ENCODE peak calls at places on chromosome 16, in eight cellular contexts. One of them, this sample, is unnamed.

GRCh38 chr16:27841061-27841801 is 222.3 kb downstream of the GSG1L start:
- DNase-seq in AG04450: no peak
- DNase-seq in nephron progenitor cell: no peak
- DNase-seq in lower leg skin: no peak
- DNase-seq in NB4: no peak
- DNase-seq in upper lobe of right lung: peak; percentile 51
- DNase-seq in cardiac fibroblast: no peak
- DNase-seq in WTC11: no peak
- DNase-seq in this sample: no peak

GRCh38 chr16:4651842-4652241 is 27.2 kb downstream of the MGRN1 start:
- DNase-seq in NB4: peak; percentile 96
- DNase-seq in upper lobe of right lung: no peak
- DNase-seq in cardiac fibroblast: no peak
- DNase-seq in WTC11: no peak
- DNase-seq in AG04450: no peak
- DNase-seq in lower leg skin: no peak
- DNase-seq in nephron progenitor cell: no peak
- DNase-seq in this sample: no peak

GRCh38 chr16:89256651-89257254 is 39.2 kb downstream of the ZNF778 start:
- DNase-seq in NB4: peak; percentile 62
- DNase-seq in AG04450: no peak
- DNase-seq in nephron progenitor cell: no peak
- DNase-seq in WTC11: peak; percentile 69
- DNase-seq in upper lobe of right lung: no peak
- DNase-seq in lower leg skin: no peak
- DNase-seq in cardiac fibroblast: peak; percentile 47
- DNase-seq in this sample: peak; percentile 86

GRCh38 chr16:12345349-12345748 is 368.8 kb downstream of the SNX29 start:
- DNase-seq in nephron progenitor cell: no peak
- DNase-seq in NB4: no peak
- DNase-seq in WTC11: no peak
- DNase-seq in upper lobe of right lung: no peak
- DNase-seq in lower leg skin: no peak
- DNase-seq in cardiac fibroblast: no peak
- DNase-seq in AG04450: no peak
- DNase-seq in this sample: no peak

GRCh38 chr16:27267037-27267677 is 1.4 kb downstream of the NSMCE1 start:
- DNase-seq in NB4: peak; percentile 42
- DNase-seq in AG04450: no peak
- DNase-seq in upper lobe of right lung: no peak
- DNase-seq in cardiac fibroblast: no peak
- DNase-seq in nephron progenitor cell: no peak
- DNase-seq in WTC11: no peak
- DNase-seq in lower leg skin: no peak
- DNase-seq in this sample: no peak

GRCh38 chr16:18984425-18985005 is 781 bp downstream of the TMC7 start:
- DNase-seq in NB4: no peak
- DNase-seq in AG04450: no peak
- DNase-seq in upper lobe of right lung: no peak
- DNase-seq in WTC11: no peak
- DNase-seq in nephron progenitor cell: no peak
- DNase-seq in cardiac fibroblast: peak; percentile 14
- DNase-seq in lower leg skin: no peak
- DNase-seq in this sample: no peak

GRCh38 chr16:27109666-27110523 is 43.2 kb downstream of the C16orf82 start:
- DNase-seq in nephron progenitor cell: peak; percentile 96
- DNase-seq in lower leg skin: peak; percentile 44
- DNase-seq in cardiac fibroblast: peak; percentile 67
- DNase-seq in upper lobe of right lung: peak; percentile 81
- DNase-seq in NB4: peak; percentile 64
- DNase-seq in WTC11: peak; percentile 93
- DNase-seq in AG04450: peak; percentile 18
- DNase-seq in this sample: peak; percentile 82

GRCh38 chr16:30407794-30408534 is 558 bp downstream of the ZNF771 start:
- DNase-seq in nephron progenitor cell: no peak
- DNase-seq in lower leg skin: no peak
- DNase-seq in AG04450: no peak
- DNase-seq in WTC11: no peak
- DNase-seq in NB4: peak; percentile 39
- DNase-seq in upper lobe of right lung: no peak
- DNase-seq in cardiac fibroblast: no peak
- DNase-seq in this sample: no peak

GRCh38 chr16:58099097-58099955 is 29.9 kb downstream of the CFAP20 start:
- DNase-seq in AG04450: no peak
- DNase-seq in NB4: no peak
- DNase-seq in lower leg skin: no peak
- DNase-seq in cardiac fibroblast: no peak
- DNase-seq in nephron progenitor cell: no peak
- DNase-seq in WTC11: no peak
- DNase-seq in upper lobe of right lung: peak; percentile 50
- DNase-seq in this sample: no peak

GRCh38 chr16:30184430-30185140 is 1.2 kb downstream of the CORO1A start:
- DNase-seq in nephron progenitor cell: no peak
- DNase-seq in cardiac fibroblast: no peak
- DNase-seq in lower leg skin: no peak
- DNase-seq in AG04450: no peak
- DNase-seq in WTC11: no peak
- DNase-seq in upper lobe of right lung: peak; percentile 70
- DNase-seq in NB4: peak; percentile 76
- DNase-seq in this sample: peak; percentile 48

GRCh38 chr16:3949946-3950342 is 69.4 kb upstream of the CREBBP start:
- DNase-seq in nephron progenitor cell: no peak
- DNase-seq in upper lobe of right lung: peak; percentile 62
- DNase-seq in NB4: peak; percentile 26
- DNase-seq in AG04450: no peak
- DNase-seq in lower leg skin: no peak
- DNase-seq in cardiac fibroblast: no peak
- DNase-seq in WTC11: no peak
- DNase-seq in this sample: no peak

GRCh38 chr16:89710709-89711564 is 9.4 kb upstream of the SPATA2L start:
- DNase-seq in NB4: no peak
- DNase-seq in lower leg skin: no peak
- DNase-seq in WTC11: peak; percentile 47
- DNase-seq in cardiac fibroblast: no peak
- DNase-seq in upper lobe of right lung: no peak
- DNase-seq in AG04450: no peak
- DNase-seq in nephron progenitor cell: no peak
- DNase-seq in this sample: no peak

GRCh38 chr16:23071202-23072083 is 77.8 kb downstream of the USP31 start:
- DNase-seq in NB4: no peak
- DNase-seq in nephron progenitor cell: no peak
- DNase-seq in upper lobe of right lung: no peak
- DNase-seq in WTC11: no peak
- DNase-seq in lower leg skin: no peak
- DNase-seq in AG04450: no peak
- DNase-seq in cardiac fibroblast: peak; percentile 77
- DNase-seq in this sample: no peak

GRCh38 chr16:87580855-87581261 is 21.4 kb upstream of the JPH3 start:
- DNase-seq in NB4: peak; percentile 68
- DNase-seq in WTC11: no peak
- DNase-seq in upper lobe of right lung: no peak
- DNase-seq in lower leg skin: no peak
- DNase-seq in nephron progenitor cell: no peak
- DNase-seq in cardiac fibroblast: peak; percentile 63
- DNase-seq in AG04450: no peak
- DNase-seq in this sample: no peak

GRCh38 chr16:78128920-78129319 is 29.5 kb downstream of the WWOX start:
- DNase-seq in lower leg skin: no peak
- DNase-seq in WTC11: no peak
- DNase-seq in nephron progenitor cell: no peak
- DNase-seq in AG04450: no peak
- DNase-seq in NB4: no peak
- DNase-seq in cardiac fibroblast: no peak
- DNase-seq in upper lobe of right lung: no peak
- DNase-seq in this sample: no peak

DNA sequence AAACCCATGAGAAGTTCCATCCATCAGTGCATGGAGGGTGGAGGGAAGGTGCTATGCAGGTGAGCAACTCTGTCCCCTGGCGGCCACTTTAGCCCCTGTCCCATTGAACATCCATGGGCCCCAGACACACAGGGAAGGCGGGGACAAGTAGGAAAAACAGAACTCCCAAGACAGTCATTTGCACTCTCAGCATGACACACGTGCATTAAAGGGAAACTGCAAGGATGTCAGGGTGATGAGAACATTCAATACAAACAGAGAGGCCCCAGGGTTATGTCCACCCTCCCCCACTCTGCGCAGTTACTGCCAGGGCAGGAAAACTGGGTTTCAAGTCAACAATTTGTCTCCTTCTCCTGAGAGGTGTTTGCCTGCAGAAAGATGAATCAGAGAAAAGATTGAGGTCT is 44.0 kb upstream of the AKTIP start:
- DNase-seq in WTC11: peak; percentile 63
- DNase-seq in NB4: no peak
- DNase-seq in cardiac fibroblast: peak; percentile 59
- DNase-seq in nephron progenitor cell: peak; percentile 26
- DNase-seq in AG04450: no peak
- DNase-seq in upper lobe of right lung: no peak
- DNase-seq in lower leg skin: no peak
- DNase-seq in this sample: no peak
- TF ChIP-seq CTCF in WTC11: peak; percentile 50
- TF ChIP-seq CTCF in NB4: no peak
- TF ChIP-seq CTCF in cardiac fibroblast: peak; percentile 40
- TF ChIP-seq CTCF in nephron progenitor cell: peak; percentile 44
- TF ChIP-seq CTCF in AG04450: no peak
- TF ChIP-seq CTCF in upper lobe of right lung: peak; percentile 4
- TF ChIP-seq CTCF in lower leg skin: no peak
- TF ChIP-seq CTCF in this sample: peak; percentile 33

DNA sequence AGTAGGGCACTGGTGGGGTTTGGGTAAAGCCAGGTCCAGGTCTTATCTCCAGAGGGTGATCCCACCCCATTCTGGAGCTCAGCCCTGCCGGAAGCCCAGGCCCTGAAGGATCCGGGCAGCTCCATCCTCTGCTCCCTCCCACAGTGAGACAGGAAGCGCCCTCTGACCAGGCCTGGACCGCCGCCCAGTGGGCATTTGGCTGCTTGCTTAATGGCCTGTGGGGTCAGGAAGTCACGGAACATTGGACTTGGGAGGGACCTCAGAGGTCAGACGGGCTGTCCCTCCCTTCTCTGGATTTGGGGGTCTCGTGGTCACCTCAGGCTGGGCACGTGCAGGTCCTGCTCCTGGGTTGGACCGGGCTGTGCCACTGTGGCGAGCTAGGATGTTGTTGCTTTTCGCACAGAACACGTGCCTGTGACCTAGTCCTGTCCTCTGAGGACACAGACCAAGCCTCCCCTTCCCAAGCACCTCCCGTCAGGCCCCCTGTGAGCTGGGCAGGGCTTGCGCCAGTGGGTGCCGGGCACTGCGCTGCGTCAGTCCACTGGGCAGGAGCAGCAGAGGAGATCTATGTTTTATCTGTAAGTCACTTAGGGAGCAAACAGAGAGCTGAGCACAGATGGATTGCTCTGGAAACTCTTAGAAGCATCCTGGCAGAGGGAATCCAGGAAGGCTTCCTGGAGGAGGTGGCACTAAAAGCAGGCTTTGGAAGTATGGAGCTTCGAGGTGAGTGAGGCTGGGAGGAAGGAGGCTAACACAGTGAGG is 49.4 kb upstream of the GSE1 start:
- DNase-seq in nephron progenitor cell: peak; percentile 68
- DNase-seq in lower leg skin: peak; percentile 71
- DNase-seq in AG04450: no peak
- DNase-seq in WTC11: no peak
- DNase-seq in NB4: no peak
- DNase-seq in upper lobe of right lung: peak; percentile 91
- DNase-seq in cardiac fibroblast: peak; percentile 55
- DNase-seq in this sample: peak; percentile 96
- TF ChIP-seq CTCF in nephron progenitor cell: peak; percentile 42
- TF ChIP-seq CTCF in lower leg skin: no peak
- TF ChIP-seq CTCF in AG04450: no peak
- TF ChIP-seq CTCF in WTC11: no peak
- TF ChIP-seq CTCF in NB4: no peak
- TF ChIP-seq CTCF in upper lobe of right lung: peak; percentile 36
- TF ChIP-seq CTCF in cardiac fibroblast: peak; percentile 4
- TF ChIP-seq CTCF in this sample: peak; percentile 31

GRCh38 chr16:82016268-82016667 is 5.0 kb upstream of the SDR42E1 start:
- DNase-seq in nephron progenitor cell: no peak
- DNase-seq in cardiac fibroblast: peak; percentile 57
- DNase-seq in lower leg skin: no peak
- DNase-seq in upper lobe of right lung: no peak
- DNase-seq in NB4: peak; percentile 42
- DNase-seq in WTC11: no peak
- DNase-seq in AG04450: no peak
- DNase-seq in this sample: no peak
- TF ChIP-seq CTCF in nephron progenitor cell: no peak
- TF ChIP-seq CTCF in cardiac fibroblast: peak; percentile 47
- TF ChIP-seq CTCF in lower leg skin: no peak
- TF ChIP-seq CTCF in upper lobe of right lung: peak; percentile 44
- TF ChIP-seq CTCF in NB4: peak; percentile 44
- TF ChIP-seq CTCF in WTC11: peak; percentile 29
- TF ChIP-seq CTCF in AG04450: peak; percentile 39
- TF ChIP-seq CTCF in this sample: peak; percentile 30

GRCh38 chr16:49382916-49383315 is 9.3 kb downstream of the C16orf78 start:
- DNase-seq in NB4: peak; percentile 12
- DNase-seq in WTC11: peak; percentile 57
- DNase-seq in cardiac fibroblast: no peak
- DNase-seq in AG04450: no peak
- DNase-seq in nephron progenitor cell: no peak
- DNase-seq in lower leg skin: no peak
- DNase-seq in upper lobe of right lung: no peak
- DNase-seq in this sample: no peak
- TF ChIP-seq CTCF in NB4: peak; percentile 29
- TF ChIP-seq CTCF in WTC11: peak; percentile 35
- TF ChIP-seq CTCF in cardiac fibroblast: no peak
- TF ChIP-seq CTCF in AG04450: no peak
- TF ChIP-seq CTCF in nephron progenitor cell: peak; percentile 13
- TF ChIP-seq CTCF in lower leg skin: no peak
- TF ChIP-seq CTCF in upper lobe of right lung: no peak
- TF ChIP-seq CTCF in this sample: no peak

DNA sequence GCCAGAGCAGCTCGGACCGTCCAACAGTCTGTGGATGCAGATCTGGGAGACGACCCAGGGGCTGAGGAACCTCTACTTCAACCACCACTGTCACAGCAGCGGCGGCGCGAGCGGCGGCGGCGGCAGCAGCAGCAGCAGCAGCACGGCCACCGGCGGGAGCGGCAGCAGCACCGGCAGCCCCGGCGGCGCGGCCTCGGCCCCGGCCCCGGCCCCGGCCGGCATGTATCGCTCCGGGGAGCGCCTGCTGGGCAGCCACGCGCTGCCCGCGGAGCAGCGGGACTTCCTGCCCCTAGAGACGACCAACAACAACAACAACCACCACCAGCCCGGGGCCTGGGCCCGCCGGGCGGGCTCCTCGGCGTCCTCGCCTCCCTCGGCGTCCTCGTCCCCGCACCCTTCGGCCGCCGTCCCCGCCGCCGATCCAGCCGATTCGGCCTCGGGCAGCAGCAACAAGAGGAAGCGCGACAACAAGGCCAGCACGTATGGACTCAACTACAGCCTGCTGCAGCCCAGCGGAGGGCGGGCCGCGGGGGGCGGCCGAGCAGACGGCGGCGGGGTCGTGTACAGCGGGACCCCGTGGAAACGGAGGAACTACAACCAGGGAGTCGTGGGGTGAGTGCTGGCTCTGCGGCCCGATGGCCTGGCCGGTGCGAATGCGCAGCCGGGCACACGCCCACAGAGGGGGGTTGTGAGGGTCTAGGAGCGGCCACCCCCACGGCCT is 702 bp downstream of the TENT4B start:
- DNase-seq in upper lobe of right lung: peak; percentile 78
- DNase-seq in cardiac fibroblast: peak; percentile 17
- DNase-seq in nephron progenitor cell: peak; percentile 43
- DNase-seq in lower leg skin: peak; percentile 19
- DNase-seq in NB4: peak; percentile 68
- DNase-seq in WTC11: peak; percentile 32
- DNase-seq in AG04450: no peak
- DNase-seq in this sample: peak; percentile 48
- TF ChIP-seq CTCF in upper lobe of right lung: no peak
- TF ChIP-seq CTCF in cardiac fibroblast: no peak
- TF ChIP-seq CTCF in nephron progenitor cell: no peak
- TF ChIP-seq CTCF in lower leg skin: no peak
- TF ChIP-seq CTCF in NB4: no peak
- TF ChIP-seq CTCF in WTC11: no peak
- TF ChIP-seq CTCF in AG04450: no peak
- TF ChIP-seq CTCF in this sample: no peak